ENCODE peak calls at places on chromosomes 16 and 17, in four cellular contexts. Q is AG04450, C is D341Med, H is mammary epithelial cell. L is an unnamed sample.

GRCh38 chr17:40903129-40903847 is 18.2 kb upstream of the KRT20 start:
- DNase-seq in H (peak; percentile 84), C (no peak), Q (no peak), L (no peak)

GRCh38 chr17:72778161-72779151 is 314.0 kb downstream of the SLC39A11 start:
- DNase-seq in Q (no peak), C (no peak), H (no peak), L (no peak)

GRCh38 chr17:69637399-69638165 is 223.1 kb downstream of the MAP2K6 start:
- DNase-seq in C (no peak), H (peak; percentile 16), Q (peak; percentile 33), L (no peak)

GRCh38 chr17:48439473-48439872 is 9.5 kb upstream of the SKAP1 start:
- DNase-seq in C (no peak), Q (no peak), H (no peak), L (no peak)

GRCh38 chr17:1229354-1229890 is 40.8 kb upstream of the BHLHA9 start:
- DNase-seq in H (peak; percentile 32), C (peak; percentile 77), Q (no peak), L (peak; percentile 48)

GRCh38 chr17:75065562-75066151 is 18.6 kb downstream of the KCTD2 start:
- DNase-seq in H (no peak), Q (no peak), C (no peak), L (no peak)

GRCh38 chr17:50719144-50719923 is at the start of gene LUC7L3:
- DNase-seq in H (peak; percentile 95), Q (peak; percentile 78), C (peak; percentile 100), L (peak; percentile 95)

GRCh38 chr17:73838815-73839214 is 194.6 kb upstream of the SDK2 start:
- DNase-seq in H (no peak), Q (no peak), C (peak; percentile 68), L (no peak)

GRCh38 chr16:67466581-67466980 is 14.4 kb downstream of the ATP6V0D1 start:
- DNase-seq in Q (no peak), H (no peak), C (no peak), L (no peak)

GRCh38 chr16:16083421-16084156 is 134.2 kb downstream of the ABCC1 start:
- DNase-seq in Q (no peak), H (peak; percentile 17), C (no peak), L (no peak)

GRCh38 chr16:3752984-3753383 is 35.7 kb upstream of the TRAP1 start:
- DNase-seq in C (no peak), H (no peak), Q (no peak), L (no peak)